ENCODE peak calls at places on chromosomes 3 and 15, in five cellular contexts. L is bronchial epithelial cell, W is T-helper 1 cell, N is kidney tubule cell, T is ecto neural progenitor cell. V is an unnamed sample.

GRCh38 chr3:117278424-117279190 is 569.0 kb downstream of the TUSC7 start:
- DNase-seq in L (peak), W (no peak), N (peak), T (no peak), V (no peak)

GRCh38 chr15:25691544-25692430 is 171.3 kb downstream of the ATP10A start:
- DNase-seq in L (no peak), W (no peak), N (no peak), T (no peak), V (no peak)

GRCh38 chr3:106688463-106688862 is 688.8 kb upstream of the CCDC54 start:
- DNase-seq in L (peak), W (no peak), N (peak), T (no peak), V (peak)

GRCh38 chr3:59839283-59839682 is 789.5 kb upstream of the CFAP20DC start:
- DNase-seq in L (peak), W (no peak), N (no peak), T (no peak), V (no peak)

GRCh38 chr3:13005301-13005700 is 67.9 kb downstream of the IQSEC1 start:
- DNase-seq in L (no peak), W (no peak), N (no peak), T (no peak), V (no peak)

GRCh38 chr3:173748140-173748539 is 350.6 kb downstream of the NLGN1 start:
- DNase-seq in L (no peak), W (no peak), N (no peak), T (no peak), V (no peak)

GRCh38 chr3:11272913-11273574 is 847 bp downstream of the ATG7 start:
- DNase-seq in L (no peak), W (no peak), N (peak), T (no peak), V (no peak)

GRCh38 chr3:185150561-185150960 is 2.3 kb downstream of the C3orf70 start:
- DNase-seq in L (no peak), W (no peak), N (no peak), T (no peak), V (no peak)

GRCh38 chr3:175274056-175274455 is 414.9 kb downstream of the NAALADL2 start:
- DNase-seq in L (peak), W (no peak), N (no peak), T (no peak), V (no peak)

GRCh38 chr15:55740981-55741591 is 1.9 kb downstream of the PRTG start:
- DNase-seq in L (no peak), W (no peak), N (no peak), T (no peak), V (no peak)

GRCh38 chr3:128726691-128727031 is 678 bp downstream of the RAB7A start:
- DNase-seq in L (peak), W (no peak), N (peak), T (peak), V (peak)

GRCh38 chr15:42891569-42891968 is 29.0 kb downstream of the TTBK2 start:
- DNase-seq in L (peak), W (no peak), N (peak), T (no peak), V (no peak)

GRCh38 chr15:38691951-38692788 is 127.6 kb upstream of the RASGRP1 start:
- DNase-seq in L (no peak), W (no peak), N (no peak), T (no peak), V (no peak)

GRCh38 chr3:179446501-179446900 is 4.8 kb downstream of the GNB4 start:
- DNase-seq in L (peak), W (no peak), N (peak), T (no peak), V (no peak)

GRCh38 chr15:52247032-52247431 is 48.6 kb downstream of the MYO5C start:
- DNase-seq in L (peak), W (no peak), N (no peak), T (no peak), V (no peak)

V was measured in islet precursor cell.